ENCODE peak calls at places on chromosome 1, in seven cellular contexts. W is Peyer's patch, G is endodermal cell, U is upper lobe of right lung, R is RWPE2, A is right lobe of liver, J is stomach. N is an unnamed sample.

GRCh38 chr1:39671793-39672550 is at the start of gene NT5C1A:
- DNase-seq in U (peak; percentile 69), G (peak; percentile 71), R (no peak), A (peak; percentile 42), J (peak; percentile 27), W (no peak), N (peak; percentile 42)

GRCh38 chr1:153404768-153405167 is 11.6 kb upstream of the S100A7A start:
- DNase-seq in R (no peak), A (peak; percentile 60), U (peak; percentile 86), J (peak; percentile 49), G (peak; percentile 88), W (no peak), N (peak; percentile 42)

GRCh38 chr1:169527461-169528213 is 41.9 kb upstream of the SLC19A2 start:
- DNase-seq in J (no peak), W (no peak), G (peak; percentile 51), A (no peak), U (no peak), R (no peak), N (no peak)

GRCh38 chr1:245260116-245260882 is 105.5 kb downstream of the KIF26B start:
- DNase-seq in A (no peak), U (no peak), J (peak; percentile 63), W (no peak), R (no peak), G (no peak), N (no peak)

GRCh38 chr1:152623203-152623844 is 421 bp upstream of the LCE3A start:
- DNase-seq in G (no peak), U (no peak), R (no peak), W (no peak), A (no peak), J (no peak), N (no peak)

GRCh38 chr1:195663549-195664280 is 944.5 kb downstream of the KCNT2 start:
- DNase-seq in A (no peak), G (no peak), R (no peak), U (no peak), W (no peak), J (no peak), N (no peak)

GRCh38 chr1:17187065-17187464 is 17.9 kb upstream of the PADI1 start:
- DNase-seq in J (no peak), U (no peak), A (no peak), G (peak; percentile 46), R (no peak), W (no peak), N (no peak)

GRCh38 chr1:43214465-43215444 is 42.6 kb downstream of the CFAP57 start:
- DNase-seq in W (no peak), U (no peak), A (no peak), G (no peak), J (no peak), R (no peak), N (no peak)

GRCh38 chr1:65255088-65256050 is 54.0 kb upstream of the DNAJC6 start:
- DNase-seq in J (no peak), U (no peak), W (no peak), A (no peak), G (peak; percentile 75), R (no peak), N (no peak)

GRCh38 chr1:116242741-116243140 is 130.3 kb upstream of the ATP1A1 start:
- DNase-seq in J (peak; percentile 72), A (no peak), G (no peak), R (no peak), W (no peak), U (no peak), N (no peak)

GRCh38 chr1:67983867-67984266 is 66.6 kb downstream of the DIRAS3 start:
- DNase-seq in J (no peak), R (no peak), U (no peak), W (no peak), A (no peak), G (no peak), N (no peak)

GRCh38 chr1:164774819-164775654 is 216.1 kb downstream of the PBX1 start:
- DNase-seq in G (peak; percentile 74), U (no peak), A (no peak), J (no peak), W (no peak), R (no peak), N (peak; percentile 51)

GRCh38 chr1:54768093-54768492 is 3.8 kb upstream of the PARS2 start:
- DNase-seq in U (no peak), W (no peak), R (no peak), A (no peak), G (no peak), J (peak; percentile 29), N (no peak)

GRCh38 chr1:13952985-13953384 is 253.0 kb downstream of the PRDM2 start:
- DNase-seq in A (no peak), J (no peak), U (no peak), R (no peak), W (no peak), G (peak; percentile 60), N (no peak)

GRCh38 chr1:2596530-2597333 is 10.2 kb downstream of the PRXL2B start:
- DNase-seq in A (no peak), J (no peak), G (peak; percentile 32), R (no peak), U (peak; percentile 57), W (no peak), N (no peak)

DNA sequence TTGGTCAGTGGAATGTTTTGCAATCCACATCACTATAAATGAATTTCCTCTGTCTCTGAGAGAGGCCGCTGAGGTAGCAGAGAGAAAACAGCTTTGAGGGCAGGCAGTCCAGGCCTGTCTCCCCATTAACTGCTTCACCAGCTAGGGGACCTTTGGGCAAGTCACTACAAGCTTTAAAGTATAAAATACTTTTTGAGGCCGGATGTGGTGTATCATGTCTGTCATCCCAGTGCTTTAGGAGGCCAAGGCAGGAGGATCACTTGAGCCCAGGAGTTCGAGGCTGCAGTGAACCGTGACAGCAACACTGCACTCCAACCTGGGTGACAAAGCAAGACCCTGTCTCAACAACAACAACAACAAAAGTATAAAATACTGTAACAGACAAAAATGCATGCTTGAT is 6.4 kb downstream of the IL6R start:
- DNase-seq in G (peak; percentile 33), R (no peak), A (no peak), J (no peak), U (no peak), W (no peak), N (no peak)
- H3K27ac ChIP-seq in G (no peak overlapping the region), R (no peak overlapping the region), A (peak overlapping the region; percentile 99), J (peak overlapping the region; percentile 98), U (no peak overlapping the region), W (peak overlapping the region; percentile 50), N (no peak overlapping the region)

GRCh38 chr1:77253211-77253610 is 28.6 kb upstream of the AK5 start:
- DNase-seq in J (no peak), A (no peak), G (no peak), R (no peak), W (no peak), U (no peak), N (no peak)
- H3K9me3 ChIP-seq in J (no peaks in the 10 kb centered on the region), A (no peaks in the 10 kb centered on the region), G (peaks cover 4% of the 10 kb centered on the region), R (no peaks in the 10 kb centered on the region), W (no peaks in the 10 kb centered on the region), U (peaks cover 4% of the 10 kb centered on the region), N (peaks cover 7% of the 10 kb centered on the region)

GRCh38 chr1:19421365-19421764 is 64.0 kb downstream of the CAPZB start:
- DNase-seq in W (no peak), A (no peak), R (no peak), U (no peak), G (no peak), J (no peak), N (no peak)
- H3K4me1 ChIP-seq in W (no peaks in the 10 kb centered on the region), A (peaks cover 14% of the 10 kb centered on the region), R (peaks cover 12% of the 10 kb centered on the region), U (peaks cover 61% of the 10 kb centered on the region), G (no peaks in the 10 kb centered on the region), J (peaks cover 64% of the 10 kb centered on the region), N (peaks cover 24% of the 10 kb centered on the region)

GRCh38 chr1:200081982-200082272 is 54.4 kb downstream of the NR5A2 start:
- DNase-seq in R (no peak), A (no peak), W (no peak), U (no peak), J (no peak), G (peak; percentile 70), N (no peak)

GRCh38 chr1:200081151-200081981 is 53.9 kb downstream of the NR5A2 start:
- DNase-seq in A (no peak), J (no peak), R (no peak), U (no peak), W (no peak), G (peak; percentile 66), N (no peak)

GRCh38 chr1:200079576-200079975 is 52.1 kb downstream of the NR5A2 start:
- DNase-seq in U (no peak), R (no peak), A (no peak), J (no peak), G (no peak), W (no peak), N (no peak)

DNA sequence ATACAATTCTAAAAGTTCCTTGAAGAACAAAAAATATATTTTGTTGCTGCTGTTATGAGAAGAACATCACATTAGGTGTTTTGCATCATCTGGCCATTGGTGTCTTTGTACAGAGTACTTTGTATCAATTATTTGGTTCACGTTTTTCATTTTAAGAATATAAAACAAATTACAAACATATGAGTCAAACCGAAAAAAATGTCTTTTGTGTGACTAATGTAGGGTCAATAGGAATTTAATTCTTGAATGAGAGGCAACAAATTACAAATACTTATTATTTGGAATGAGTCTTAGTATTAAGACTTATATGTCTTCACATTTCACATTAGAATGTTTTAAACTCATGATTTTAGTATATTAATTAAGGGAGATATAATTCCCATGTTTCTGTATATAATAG is 54.8 kb downstream of the NR5A2 start:
- DNase-seq in G (no peak), U (no peak), A (no peak), R (no peak), J (no peak), W (no peak), N (no peak)
- H3K27ac ChIP-seq in G (no peak overlapping the region), U (no peak overlapping the region), A (no peak overlapping the region), R (no peak overlapping the region), J (no peak overlapping the region), W (no peak overlapping the region), N (no peak overlapping the region)

DNA sequence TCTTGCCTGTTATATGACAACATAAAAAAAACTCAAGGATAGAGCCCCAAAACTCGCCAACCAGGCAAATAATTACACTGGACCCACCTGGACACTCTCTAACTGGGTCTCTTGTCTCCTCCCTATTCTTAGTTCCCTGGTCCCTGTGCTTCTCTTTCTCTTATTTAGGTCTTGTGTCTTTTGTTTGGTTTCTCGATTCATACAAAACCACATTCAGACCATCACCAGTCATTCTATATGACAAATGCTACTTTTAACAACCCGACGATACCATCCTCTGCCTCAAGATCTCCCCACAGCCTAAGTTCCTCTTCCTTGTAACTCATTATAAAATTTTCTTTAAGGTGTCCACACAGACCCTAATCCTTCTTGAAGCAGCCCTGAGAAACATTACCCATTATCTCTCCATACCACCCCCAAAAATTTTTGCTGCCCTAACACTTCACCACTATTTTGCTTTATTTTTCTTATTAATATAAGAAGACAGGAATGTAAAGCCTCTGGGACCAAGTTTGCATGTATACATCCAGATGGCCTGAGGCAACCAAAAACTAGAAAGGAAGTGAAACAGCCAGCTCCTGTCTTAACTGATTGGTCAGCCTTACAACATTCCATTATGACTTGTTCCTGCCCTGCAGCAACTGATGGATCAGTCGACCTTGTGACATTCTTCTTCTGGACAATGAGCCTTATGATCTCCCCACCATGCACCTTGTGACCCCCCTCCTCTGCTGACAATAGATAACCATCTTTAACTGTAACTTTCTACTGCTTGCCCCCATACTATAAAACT is 638.2 kb downstream of the AMY1C start:
- DNase-seq in J (no peak), R (no peak), W (no peak), G (no peak), A (no peak), U (no peak), N (no peak)
- H3K9me3 ChIP-seq in J (no peaks in the 10 kb centered on the region), R (no peaks in the 10 kb centered on the region), W (no peaks in the 10 kb centered on the region), G (no peaks in the 10 kb centered on the region), A (no peaks in the 10 kb centered on the region), U (no peaks in the 10 kb centered on the region), N (no peaks in the 10 kb centered on the region)